ENCODE peak calls at places on chromosomes 6 and 20, in five cellular contexts. R is trophoblast cell, S is H1, P is neuronal stem cell, T is mesenchymal stem cell. G is an unnamed sample. For H3K36me3, the result is how much of the 10 kb centered on the place peaks cover.

GRCh38 chr20:674936-675452 is 608 bp downstream of the SCRT2 start:
- DNase-seq in R (no peak), S (no peak), P (no peak), T (no peak), G (no peak)

GRCh38 chr6:126643352-126643751 is 303.4 kb downstream of the CENPW start:
- DNase-seq in R (no peak), S (no peak), P (no peak), T (no peak), G (no peak)

GRCh38 chr20:53786445-53787267 is 193.0 kb upstream of the ZNF217 start:
- DNase-seq in R (no peak), S (no peak), P (no peak), T (no peak), G (no peak)

GRCh38 chr6:169897601-169898358 is 146.4 kb downstream of the ERMARD start:
- DNase-seq in R (no peak), S (no peak), P (no peak), T (no peak), G (no peak)

GRCh38 chr6:35426074-35426473 is 26.1 kb upstream of the FANCE start:
- DNase-seq in R (no peak), S (no peak), P (no peak), T (no peak), G (no peak)

GRCh38 chr6:39225946-39226437 is 3.3 kb downstream of the KCNK5 start:
- DNase-seq in R (no peak), S (no peak), P (no peak), T (no peak), G (no peak)

GRCh38 chr20:10708342-10709185 is 34.8 kb upstream of the JAG1 start:
- DNase-seq in R (no peak), S (no peak), P (peak), T (peak), G (peak)

GRCh38 chr6:106693343-106693742 is 64.0 kb downstream of the QRSL1 start:
- DNase-seq in R (no peak), S (no peak), P (no peak), T (no peak), G (no peak)

GRCh38 chr6:49030621-49031020 is 432.4 kb downstream of the MMUT start:
- DNase-seq in R (no peak), S (no peak), P (no peak), T (peak), G (no peak)

GRCh38 chr20:38156888-38157634 is 8.0 kb downstream of the TGM2 start:
- DNase-seq in R (no peak), S (no peak), P (no peak), T (no peak), G (peak)

GRCh38 chr6:96059586-96059985 is 43.8 kb downstream of the FUT9 start:
- DNase-seq in R (no peak), S (no peak), P (no peak), T (no peak), G (no peak)

GRCh38 chr6:100503043-100503442 is 38.3 kb upstream of the SIM1 start:
- DNase-seq in R (no peak), S (no peak), P (no peak), T (no peak), G (no peak)

GRCh38 chr6:82957171-82957894 is 108.3 kb downstream of the UBE3D start:
- DNase-seq in R (peak), S (no peak), P (no peak), T (peak), G (peak)

GRCh38 chr6:111482236-111482958 is 621 bp downstream of the REV3L start:
- DNase-seq in R (peak), S (no peak), P (no peak), T (peak), G (peak)

GRCh38 chr20:44572551-44573500 is 9.6 kb upstream of the PKIG start:
- DNase-seq in R (peak), S (no peak), P (no peak), T (peak), G (peak)

GRCh38 chr20:33299111-33299603 is 16.1 kb downstream of the BPIFB1 start:
- DNase-seq in R (peak), S (peak), P (peak), T (peak), G (peak)

GRCh38 chr20:34544109-34544793 is 14.3 kb upstream of the MAP1LC3A start:
- DNase-seq in R (no peak), S (no peak), P (no peak), T (no peak), G (no peak)

GRCh38 chr6:130778946-130779657 is 48.1 kb upstream of the SMLR1 start:
- DNase-seq in R (no peak), S (no peak), P (no peak), T (peak), G (peak)

GRCh38 chr6:16754864-16755263 is 6.4 kb downstream of the ATXN1 start:
- DNase-seq in R (peak), S (no peak), P (no peak), T (no peak), G (no peak)

GRCh38 chr6:16276991-16277981 is 38.9 kb downstream of the GMPR start:
- DNase-seq in R (peak), S (peak), P (peak), T (peak), G (peak)

GRCh38 chr6:117916483-117916882 is 9.4 kb downstream of the SLC35F1 start:
- DNase-seq in R (no peak), S (no peak), P (no peak), T (no peak), G (no peak)

DNA sequence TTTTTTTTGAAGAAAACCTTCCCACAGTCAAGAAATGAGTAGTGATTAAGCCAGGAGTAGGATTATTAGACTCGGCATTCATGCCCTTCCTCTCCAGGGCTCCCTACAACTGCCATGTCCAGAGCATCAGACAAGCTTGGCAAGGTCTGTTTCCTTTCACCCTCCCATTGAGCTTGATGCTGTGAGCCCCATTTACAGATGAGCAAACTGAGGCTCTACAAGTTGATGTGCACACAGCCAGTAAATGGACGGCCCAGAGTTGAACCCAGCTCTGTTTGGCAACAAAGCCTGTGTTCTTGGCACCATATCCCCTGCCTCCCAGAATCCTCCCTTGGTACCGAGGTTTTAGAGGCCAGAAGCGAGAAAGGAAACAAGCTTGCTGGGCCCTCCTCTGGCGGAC is 22.8 kb upstream of the NFATC2 start:
- DNase-seq in R (no peak), S (no peak), P (no peak), T (no peak), G (no peak)
- H3K36me3 ChIP-seq in R (under half), S (under half), P (under half), T (under half), G (under half)

GRCh38 chr6:21115111-21115510 is 478.4 kb upstream of the SOX4 start:
- DNase-seq in R (no peak), S (no peak), P (no peak), T (no peak), G (peak)

GRCh38 chr6:21109421-21110178 is 484.0 kb upstream of the SOX4 start:
- DNase-seq in R (peak), S (no peak), P (no peak), T (peak), G (peak)

GRCh38 chr6:21107796-21108195 is 485.8 kb upstream of the SOX4 start:
- DNase-seq in R (no peak), S (no peak), P (no peak), T (no peak), G (no peak)

GRCh38 chr6:21111399-21111725 is 482.2 kb upstream of the SOX4 start:
- DNase-seq in R (no peak), S (no peak), P (no peak), T (no peak), G (peak)

DNA sequence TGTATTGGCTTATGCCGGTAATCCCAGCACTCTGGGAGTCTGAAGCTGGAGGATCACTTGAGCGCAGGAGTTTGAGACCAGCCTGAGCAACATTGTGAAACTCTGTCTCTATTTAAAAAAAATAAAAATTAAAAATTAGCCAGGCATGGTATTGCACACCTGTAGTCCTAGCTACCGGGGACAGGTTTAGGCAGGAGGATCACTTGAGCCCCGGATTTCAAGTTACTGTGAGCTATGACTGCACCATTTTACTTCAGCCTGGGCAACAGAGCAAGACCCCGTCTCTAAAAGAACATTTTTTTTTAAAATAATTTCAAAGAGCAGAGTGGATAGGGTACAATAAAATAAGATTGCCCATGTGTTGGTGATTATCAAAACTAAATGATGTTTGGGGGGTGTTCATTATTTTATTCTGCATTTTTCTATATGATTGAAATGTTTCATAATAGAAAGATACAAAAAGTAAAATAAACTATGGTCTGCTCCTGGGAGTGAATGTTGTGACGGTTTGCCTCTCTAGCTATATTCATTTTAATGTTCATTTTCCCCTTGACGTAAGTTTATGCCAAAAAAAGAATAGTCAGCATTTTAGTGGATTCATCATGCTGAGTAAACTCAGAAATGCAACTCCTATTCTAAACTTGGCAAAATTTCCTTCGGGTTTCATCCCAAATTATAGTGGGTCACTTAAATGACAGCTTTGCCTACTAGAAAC is 482.7 kb upstream of the SOX4 start:
- DNase-seq in R (no peak), S (no peak), P (no peak), T (no peak), G (no peak)
- H4K91ac ChIP-seq in R (peak), S (no peak), P (no peak), T (no peak), G (no peak)

DNA sequence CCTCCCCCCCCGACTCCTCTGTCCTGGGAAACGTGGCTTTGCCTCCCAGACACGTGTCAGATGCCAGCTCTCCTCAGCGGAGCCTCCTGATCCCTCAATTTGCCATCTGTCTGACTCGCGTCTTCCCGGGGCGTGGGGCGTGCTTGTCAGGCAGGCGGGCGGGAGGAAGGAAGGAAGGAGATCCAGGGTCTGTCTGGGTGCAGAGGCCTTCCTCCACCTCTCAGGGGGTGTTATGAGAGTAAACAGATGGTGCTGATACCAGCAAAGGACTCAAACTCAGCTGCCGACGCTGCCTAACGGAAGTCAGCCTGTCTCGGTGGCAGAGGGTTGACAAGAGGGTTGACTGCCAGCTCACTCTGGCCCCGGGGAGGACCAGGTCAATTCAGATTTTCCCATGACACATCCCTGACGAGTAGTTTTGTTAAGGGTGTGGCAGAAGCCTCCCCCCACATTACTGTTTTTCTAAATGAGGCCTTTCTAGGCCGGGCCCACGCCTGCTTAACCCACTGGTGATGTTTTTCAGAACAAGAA is 17.0 kb downstream of the UQCC2 start:
- DNase-seq in R (no peak), S (no peak), P (no peak), T (peak), G (peak)
- H3K36me3 ChIP-seq in R (under half), S (under half), P (half or more), T (half or more), G (under half)

GRCh38 chr6:87155272-87155919 is at the start of gene ZNF292:
- DNase-seq in R (peak), S (peak), P (peak), T (peak), G (peak)
- H4K91ac ChIP-seq in R (peak), S (peak), P (peak), T (peak), G (peak)

GRCh38 chr6:155309150-155309549 is 5.1 kb downstream of the TFB1M start:
- DNase-seq in R (peak), S (no peak), P (no peak), T (peak), G (peak)
- H3K36me3 ChIP-seq in R (under half), S (under half), P (half or more), T (under half), G (under half)

GRCh38 chr6:125076482-125076742 is 77.2 kb upstream of the TPD52L1 start:
- DNase-seq in R (no peak), S (no peak), P (no peak), T (no peak), G (no peak)

GRCh38 chr6:125082931-125083683 is 70.5 kb upstream of the TPD52L1 start:
- DNase-seq in R (peak), S (no peak), P (no peak), T (no peak), G (no peak)

GRCh38 chr6:125075741-125076481 is 77.7 kb upstream of the TPD52L1 start:
- DNase-seq in R (no peak), S (no peak), P (no peak), T (no peak), G (no peak)

GRCh38 chr6:125077453-125077852 is 76.1 kb upstream of the TPD52L1 start:
- DNase-seq in R (peak), S (no peak), P (no peak), T (no peak), G (no peak)

DNA sequence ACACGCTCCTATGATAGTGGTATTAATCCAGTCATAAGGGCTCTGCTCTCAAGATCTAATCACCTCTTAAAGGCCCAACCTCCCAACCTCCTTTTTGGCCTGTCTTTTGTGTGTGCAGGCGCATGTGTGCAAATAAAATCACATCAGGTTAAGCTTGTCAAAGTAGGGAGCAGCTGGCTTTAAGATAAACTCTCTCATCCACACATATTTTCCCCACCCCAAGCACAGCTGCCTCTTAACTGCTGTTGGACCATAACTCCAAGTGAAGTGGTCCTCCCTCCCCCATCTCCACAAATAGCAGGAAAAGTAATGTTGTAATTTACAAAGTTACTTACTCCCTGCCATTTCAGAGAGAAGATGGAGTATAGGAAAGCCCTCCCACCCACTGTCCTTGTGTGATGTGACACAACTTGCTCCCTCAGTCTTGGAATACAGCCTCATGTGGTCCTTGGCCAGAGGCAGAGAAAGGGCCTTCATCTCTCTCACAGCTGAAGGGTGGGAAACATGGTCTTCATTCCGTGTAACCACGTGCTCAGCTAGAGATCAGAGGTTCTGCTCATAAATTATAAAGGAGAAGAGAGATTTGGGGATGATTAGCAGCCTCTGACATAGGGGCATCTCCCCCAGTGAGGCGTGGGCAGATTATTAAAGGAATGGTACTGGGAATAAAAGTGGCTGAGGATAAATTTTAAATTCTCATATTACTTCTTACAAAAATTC is 74.8 kb upstream of the TPD52L1 start:
- DNase-seq in R (no peak), S (no peak), P (no peak), T (no peak), G (no peak)
- H4K91ac ChIP-seq in R (no peak), S (no peak), P (no peak), T (no peak), G (no peak)

GRCh38 chr6:168418631-168419250 is 22.2 kb upstream of the SMOC2 start:
- DNase-seq in R (no peak), S (no peak), P (no peak), T (no peak), G (no peak)

GRCh38 chr6:168420706-168421105 is 20.3 kb upstream of the SMOC2 start:
- DNase-seq in R (no peak), S (no peak), P (no peak), T (no peak), G (no peak)

GRCh38 chr6:168420084-168420483 is 20.9 kb upstream of the SMOC2 start:
- DNase-seq in R (no peak), S (no peak), P (no peak), T (no peak), G (no peak)

GRCh38 chr6:168418151-168418551 is 22.8 kb upstream of the SMOC2 start:
- DNase-seq in R (no peak), S (no peak), P (no peak), T (no peak), G (no peak)

DNA sequence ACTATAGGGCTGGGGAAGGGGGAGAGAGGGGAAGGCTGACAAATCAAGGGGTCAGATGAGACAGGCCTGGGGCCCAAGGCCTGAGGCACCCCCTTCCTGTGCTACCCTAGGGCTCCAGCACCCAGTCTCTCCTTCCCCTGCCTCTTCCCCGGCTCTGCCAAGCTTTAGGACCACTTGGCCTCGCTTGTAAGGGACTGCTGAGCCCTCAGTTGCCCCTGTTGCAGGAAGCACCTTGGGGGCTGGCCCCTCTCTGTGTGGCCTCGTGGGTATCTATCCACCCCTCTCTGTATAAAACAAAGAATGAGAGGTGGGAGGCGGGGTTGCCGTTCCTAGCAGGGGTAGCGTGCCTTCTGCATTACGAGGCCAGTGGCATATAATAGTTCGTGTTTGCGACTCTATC is 21.4 kb upstream of the SMOC2 start:
- DNase-seq in R (no peak), S (no peak), P (no peak), T (no peak), G (no peak)
- H3K36me3 ChIP-seq in R (under half), S (under half), P (under half), T (under half), G (under half)

G was measured in IMR-90.